ENCODE peak calls at places on chromosomes 1 and 21, in five cellular contexts. One of them, this sample, is unnamed.

GRCh38 chr21:45818904-45819285 is 162.7 kb upstream of the COL6A1 start:
- DNase-seq in right atrium auricular region: peak; percentile 32
- DNase-seq in lower lobe of right lung: no peak
- DNase-seq in AG04450: no peak
- DNase-seq in suprapubic skin: no peak
- DNase-seq in this sample: peak; percentile 89

GRCh38 chr1:151887028-151887427 is 22.3 kb downstream of the THEM4 start:
- DNase-seq in suprapubic skin: no peak
- DNase-seq in right atrium auricular region: no peak
- DNase-seq in AG04450: no peak
- DNase-seq in lower lobe of right lung: no peak
- DNase-seq in this sample: peak; percentile 52

GRCh38 chr21:45125347-45125746 is 51.0 kb downstream of the ADARB1 start:
- DNase-seq in right atrium auricular region: no peak
- DNase-seq in suprapubic skin: no peak
- DNase-seq in lower lobe of right lung: no peak
- DNase-seq in AG04450: no peak
- DNase-seq in this sample: no peak

GRCh38 chr1:222617367-222617951 is 438 bp upstream of the MIA3 start:
- DNase-seq in lower lobe of right lung: peak; percentile 95
- DNase-seq in AG04450: peak; percentile 97
- DNase-seq in suprapubic skin: peak; percentile 97
- DNase-seq in right atrium auricular region: peak; percentile 94
- DNase-seq in this sample: peak; percentile 94

GRCh38 chr1:50329332-50329932 is 93.8 kb downstream of the DMRTA2 start:
- DNase-seq in AG04450: no peak
- DNase-seq in right atrium auricular region: no peak
- DNase-seq in suprapubic skin: no peak
- DNase-seq in lower lobe of right lung: no peak
- DNase-seq in this sample: no peak

GRCh38 chr1:197224160-197224559 is 43.9 kb upstream of the CRB1 start:
- DNase-seq in lower lobe of right lung: no peak
- DNase-seq in right atrium auricular region: no peak
- DNase-seq in AG04450: no peak
- DNase-seq in suprapubic skin: no peak
- DNase-seq in this sample: no peak

GRCh38 chr1:61635529-61635928 is 89.4 kb downstream of the TM2D1 start:
- DNase-seq in suprapubic skin: no peak
- DNase-seq in AG04450: no peak
- DNase-seq in right atrium auricular region: no peak
- DNase-seq in lower lobe of right lung: no peak
- DNase-seq in this sample: no peak

GRCh38 chr1:228283476-228284147 is 75.8 kb downstream of the OBSCN start:
- DNase-seq in suprapubic skin: peak; percentile 71
- DNase-seq in right atrium auricular region: no peak
- DNase-seq in AG04450: no peak
- DNase-seq in lower lobe of right lung: peak; percentile 42
- DNase-seq in this sample: no peak

GRCh38 chr1:155962599-155963211 is 15.6 kb downstream of the ARHGEF2 start:
- DNase-seq in AG04450: no peak
- DNase-seq in right atrium auricular region: no peak
- DNase-seq in lower lobe of right lung: peak; percentile 67
- DNase-seq in suprapubic skin: no peak
- DNase-seq in this sample: no peak

GRCh38 chr21:42149656-42150457 is 69.1 kb upstream of the ABCG1 start:
- DNase-seq in right atrium auricular region: no peak
- DNase-seq in AG04450: no peak
- DNase-seq in lower lobe of right lung: no peak
- DNase-seq in suprapubic skin: peak; percentile 62
- DNase-seq in this sample: no peak

GRCh38 chr1:86703696-86704455 is 500 bp upstream of the SH3GLB1 start:
- DNase-seq in right atrium auricular region: no peak
- DNase-seq in lower lobe of right lung: no peak
- DNase-seq in suprapubic skin: no peak
- DNase-seq in AG04450: no peak
- DNase-seq in this sample: no peak

GRCh38 chr1:43239484-43239883 is 30.3 kb upstream of the TMEM125 start:
- DNase-seq in right atrium auricular region: no peak
- DNase-seq in suprapubic skin: no peak
- DNase-seq in AG04450: no peak
- DNase-seq in lower lobe of right lung: no peak
- DNase-seq in this sample: no peak

GRCh38 chr21:44537930-44538911 is 1.8 kb downstream of the KRTAP10-1 start:
- DNase-seq in AG04450: no peak
- DNase-seq in lower lobe of right lung: peak; percentile 40
- DNase-seq in suprapubic skin: peak; percentile 64
- DNase-seq in right atrium auricular region: peak; percentile 55
- DNase-seq in this sample: no peak

GRCh38 chr1:33908344-33908956 is 44.6 kb downstream of the HMGB4 start:
- DNase-seq in suprapubic skin: no peak
- DNase-seq in lower lobe of right lung: no peak
- DNase-seq in AG04450: no peak
- DNase-seq in right atrium auricular region: no peak
- DNase-seq in this sample: no peak
- H3K27ac ChIP-seq in suprapubic skin: no peak overlapping the region
- H3K27ac ChIP-seq in lower lobe of right lung: no peak overlapping the region
- H3K27ac ChIP-seq in AG04450: no peak overlapping the region
- H3K27ac ChIP-seq in right atrium auricular region: no peak overlapping the region
- H3K27ac ChIP-seq in this sample: no peak overlapping the region

GRCh38 chr1:22431965-22432364 is 19.7 kb upstream of the ZBTB40 start:
- DNase-seq in right atrium auricular region: no peak
- DNase-seq in suprapubic skin: no peak
- DNase-seq in lower lobe of right lung: no peak
- DNase-seq in AG04450: no peak
- DNase-seq in this sample: no peak

GRCh38 chr1:22428672-22429071 is 23.0 kb upstream of the ZBTB40 start:
- DNase-seq in AG04450: no peak
- DNase-seq in lower lobe of right lung: no peak
- DNase-seq in right atrium auricular region: no peak
- DNase-seq in suprapubic skin: no peak
- DNase-seq in this sample: peak; percentile 51
- H3K4me3 ChIP-seq in AG04450: peak overlapping the region; percentile 56
- H3K4me3 ChIP-seq in lower lobe of right lung: peak overlapping the region; percentile 41
- H3K4me3 ChIP-seq in right atrium auricular region: peak overlapping the region; percentile 34
- H3K4me3 ChIP-seq in suprapubic skin: peak overlapping the region; percentile 30
- H3K4me3 ChIP-seq in this sample: peak overlapping the region; percentile 47

GRCh38 chr1:2172551-2173146 is 21.9 kb downstream of the FAAP20 start:
- DNase-seq in right atrium auricular region: no peak
- DNase-seq in lower lobe of right lung: no peak
- DNase-seq in AG04450: no peak
- DNase-seq in suprapubic skin: no peak
- DNase-seq in this sample: no peak
- TF ChIP-seq CTCF in right atrium auricular region: no peak
- TF ChIP-seq CTCF in lower lobe of right lung: no peak
- TF ChIP-seq CTCF in AG04450: no peak
- TF ChIP-seq CTCF in suprapubic skin: no peak
- TF ChIP-seq CTCF in this sample: no peak

DNA sequence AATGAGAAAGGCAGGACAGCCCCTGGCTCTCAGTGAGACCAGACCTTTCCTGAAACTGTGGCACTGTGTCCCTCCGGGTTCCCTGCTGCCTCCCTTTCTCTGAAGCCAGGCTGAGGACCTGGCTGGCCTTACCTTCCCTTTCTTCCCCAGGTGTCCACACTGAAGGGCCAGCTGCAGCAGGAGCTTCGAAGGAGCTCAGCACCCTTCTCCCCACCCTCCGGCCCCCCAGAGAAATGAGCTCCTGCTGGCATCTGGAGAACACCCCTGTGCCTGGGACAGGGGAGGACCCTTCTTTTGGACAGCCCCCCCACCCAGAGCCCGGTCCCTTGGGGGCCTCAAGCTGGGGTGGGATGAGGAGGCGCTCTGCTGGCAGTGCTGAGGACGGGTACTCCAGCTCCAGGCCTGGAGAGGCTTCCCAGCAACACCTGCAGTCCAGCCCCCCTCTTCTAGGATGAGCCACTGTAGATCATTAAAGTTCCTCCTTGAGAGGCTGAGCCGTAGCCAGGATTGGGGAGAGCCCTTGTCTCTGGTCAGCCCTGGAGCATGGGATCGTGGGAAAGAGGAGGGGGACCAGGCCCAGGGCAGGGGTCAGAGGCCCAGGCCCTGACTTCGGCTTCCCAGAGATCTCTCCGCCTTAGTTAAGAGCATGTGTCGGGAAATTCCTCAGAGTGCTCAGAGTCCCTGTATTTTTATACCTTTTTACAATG is 8.1 kb downstream of the MFAP2 start:
- DNase-seq in AG04450: no peak
- DNase-seq in suprapubic skin: no peak
- DNase-seq in lower lobe of right lung: no peak
- DNase-seq in right atrium auricular region: no peak
- DNase-seq in this sample: no peak
- H3K27ac ChIP-seq in AG04450: no peak overlapping the region
- H3K27ac ChIP-seq in suprapubic skin: no peak overlapping the region
- H3K27ac ChIP-seq in lower lobe of right lung: no peak overlapping the region
- H3K27ac ChIP-seq in right atrium auricular region: no peak overlapping the region
- H3K27ac ChIP-seq in this sample: no peak overlapping the region

GRCh38 chr1:26739251-26739914 is 43.6 kb downstream of the ARID1A start:
- DNase-seq in lower lobe of right lung: no peak
- DNase-seq in AG04450: no peak
- DNase-seq in right atrium auricular region: no peak
- DNase-seq in suprapubic skin: no peak
- DNase-seq in this sample: no peak
- H3K4me3 ChIP-seq in lower lobe of right lung: no peak overlapping the region
- H3K4me3 ChIP-seq in AG04450: no peak overlapping the region
- H3K4me3 ChIP-seq in right atrium auricular region: no peak overlapping the region
- H3K4me3 ChIP-seq in suprapubic skin: no peak overlapping the region
- H3K4me3 ChIP-seq in this sample: no peak overlapping the region

GRCh38 chr1:8831329-8831728 is 13.9 kb upstream of the RERE start:
- DNase-seq in right atrium auricular region: no peak
- DNase-seq in lower lobe of right lung: no peak
- DNase-seq in AG04450: no peak
- DNase-seq in suprapubic skin: no peak
- DNase-seq in this sample: no peak
- TF ChIP-seq CTCF in right atrium auricular region: peak; percentile 18
- TF ChIP-seq CTCF in lower lobe of right lung: no peak
- TF ChIP-seq CTCF in AG04450: peak; percentile 64
- TF ChIP-seq CTCF in suprapubic skin: no peak
- TF ChIP-seq CTCF in this sample: peak; percentile 70

DNA sequence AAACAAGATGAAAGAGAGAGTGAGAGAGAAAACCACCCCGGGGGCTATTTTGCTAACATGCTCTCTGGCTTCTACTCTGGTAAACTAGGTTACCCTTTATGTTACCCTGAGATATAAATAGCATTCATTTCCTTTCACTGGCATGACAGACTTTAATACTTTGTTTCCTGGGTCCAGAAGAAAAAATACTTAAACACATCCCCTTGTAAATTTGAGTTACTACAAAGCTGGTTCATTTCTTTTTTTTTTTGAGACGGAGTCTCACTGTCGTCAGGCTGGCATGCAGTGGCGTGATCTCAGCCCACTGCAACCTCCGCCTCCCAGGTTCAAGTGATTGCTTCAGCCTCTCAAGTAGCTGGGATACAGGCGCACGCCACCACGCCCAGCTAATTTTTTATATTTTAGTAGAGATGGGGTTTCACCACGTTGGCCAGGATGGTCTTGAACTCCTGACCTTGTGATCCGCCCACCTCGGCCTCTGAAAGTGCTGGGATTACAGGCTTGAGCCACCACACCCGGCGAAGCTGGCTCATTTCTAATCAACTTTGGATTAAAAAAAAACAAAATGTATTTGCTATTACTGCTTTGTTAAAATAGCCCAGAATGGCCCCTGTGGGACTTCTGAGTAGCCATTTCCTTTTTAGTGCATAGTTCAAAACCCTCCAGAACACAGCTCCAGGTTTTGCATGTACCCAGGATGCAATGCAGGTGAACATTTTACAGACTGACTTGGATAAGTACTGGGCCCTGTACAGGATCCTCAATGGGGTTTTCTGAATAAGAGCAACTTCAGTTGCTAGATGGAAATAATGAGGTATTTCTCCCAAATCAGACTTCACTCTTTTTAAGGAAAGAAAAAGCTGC is 20.6 kb downstream of the INPP5B start:
- DNase-seq in suprapubic skin: no peak
- DNase-seq in lower lobe of right lung: no peak
- DNase-seq in AG04450: no peak
- DNase-seq in right atrium auricular region: no peak
- DNase-seq in this sample: no peak
- H3K27ac ChIP-seq in suprapubic skin: no peak overlapping the region
- H3K27ac ChIP-seq in lower lobe of right lung: no peak overlapping the region
- H3K27ac ChIP-seq in AG04450: no peak overlapping the region
- H3K27ac ChIP-seq in right atrium auricular region: peak overlapping the region; percentile 10
- H3K27ac ChIP-seq in this sample: no peak overlapping the region

GRCh38 chr1:115281143-115281542 is 56.9 kb downstream of the NGF start:
- DNase-seq in right atrium auricular region: no peak
- DNase-seq in lower lobe of right lung: no peak
- DNase-seq in AG04450: no peak
- DNase-seq in suprapubic skin: no peak
- DNase-seq in this sample: no peak
- H3K4me3 ChIP-seq in right atrium auricular region: no peak overlapping the region
- H3K4me3 ChIP-seq in lower lobe of right lung: no peak overlapping the region
- H3K4me3 ChIP-seq in AG04450: no peak overlapping the region
- H3K4me3 ChIP-seq in suprapubic skin: no peak overlapping the region
- H3K4me3 ChIP-seq in this sample: no peak overlapping the region

GRCh38 chr1:202090994-202091393 is 31.7 kb upstream of the GPR37L1 start:
- DNase-seq in suprapubic skin: no peak
- DNase-seq in lower lobe of right lung: no peak
- DNase-seq in AG04450: no peak
- DNase-seq in right atrium auricular region: no peak
- DNase-seq in this sample: no peak
- TF ChIP-seq CTCF in suprapubic skin: no peak
- TF ChIP-seq CTCF in lower lobe of right lung: no peak
- TF ChIP-seq CTCF in AG04450: no peak
- TF ChIP-seq CTCF in right atrium auricular region: no peak
- TF ChIP-seq CTCF in this sample: no peak

GRCh38 chr21:35953570-35953969 is 106.8 kb downstream of the SETD4 start:
- DNase-seq in lower lobe of right lung: no peak
- DNase-seq in AG04450: no peak
- DNase-seq in right atrium auricular region: no peak
- DNase-seq in suprapubic skin: no peak
- DNase-seq in this sample: peak; percentile 42

GRCh38 chr21:35952651-35953340 is 107.5 kb downstream of the SETD4 start:
- DNase-seq in AG04450: no peak
- DNase-seq in right atrium auricular region: no peak
- DNase-seq in suprapubic skin: no peak
- DNase-seq in lower lobe of right lung: no peak
- DNase-seq in this sample: no peak
- H3K27ac ChIP-seq in AG04450: no peak overlapping the region
- H3K27ac ChIP-seq in right atrium auricular region: no peak overlapping the region
- H3K27ac ChIP-seq in suprapubic skin: no peak overlapping the region
- H3K27ac ChIP-seq in lower lobe of right lung: no peak overlapping the region
- H3K27ac ChIP-seq in this sample: no peak overlapping the region

This sample was measured in brain microvascular endothelial cell.